ENCODE peak calls at places on chromosomes 13 and 19, in five cellular contexts. X is tibial nerve, P is foreskin fibroblast, D is astrocyte of the spinal cord, W is OCI-LY7. F is an unnamed sample.

GRCh38 chr19:34276614-34277013 is 22.3 kb downstream of the GARRE1 start:
- DNase-seq in D (no peak), P (no peak), W (peak; percentile 45), X (no peak), F (no peak)

GRCh38 chr13:58165617-58166016 is 534.1 kb downstream of the PCDH17 start:
- DNase-seq in D (no peak), X (no peak), W (no peak), P (no peak), F (no peak)

GRCh38 chr13:99215466-99215865 is 14.8 kb downstream of the UBAC2 start:
- DNase-seq in W (no peak), X (no peak), P (no peak), D (no peak), F (no peak)

GRCh38 chr13:53501387-53501786 is 472.8 kb downstream of the OLFM4 start:
- DNase-seq in W (no peak), D (no peak), P (no peak), X (no peak), F (no peak)

GRCh38 chr19:38228491-38229439 is 4.7 kb upstream of the DPF1 start:
- DNase-seq in X (no peak), W (no peak), D (no peak), P (no peak), F (no peak)

GRCh38 chr19:47075179-47075811 is 26.9 kb upstream of the TMEM160 start:
- DNase-seq in P (no peak), W (no peak), D (no peak), X (no peak), F (no peak)

GRCh38 chr13:26325876-26326275 is 71.9 kb downstream of the CDK8 start:
- DNase-seq in P (no peak), W (no peak), X (no peak), D (no peak), F (peak; percentile 31)

GRCh38 chr19:42548545-42548944 is 20.3 kb upstream of the CEACAM1 start:
- DNase-seq in X (no peak), W (no peak), D (no peak), P (no peak), F (no peak)

GRCh38 chr13:73603646-73604045 is 530.6 kb downstream of the KLF12 start:
- DNase-seq in W (no peak), P (no peak), D (no peak), X (no peak), F (no peak)

GRCh38 chr13:65966991-65967451 is 1263.1 kb downstream of the PCDH9 start:
- DNase-seq in W (peak; percentile 52), P (no peak), D (peak; percentile 55), X (no peak), F (no peak)

GRCh38 chr13:32212420-32212819 is 102.7 kb downstream of the ZAR1L start:
- DNase-seq in D (peak; percentile 79), W (no peak), P (peak; percentile 69), X (no peak), F (no peak)

GRCh38 chr13:114303700-114304327 is 10.5 kb upstream of the CHAMP1 start:
- DNase-seq in X (no peak), W (no peak), D (no peak), P (no peak), F (no peak)

GRCh38 chr19:3656747-3657394 is 30.3 kb upstream of the CACTIN start:
- DNase-seq in P (no peak), D (no peak), X (no peak), W (no peak), F (no peak)

GRCh38 chr13:55664178-55664577 is 1476.5 kb upstream of the PRR20A start:
- DNase-seq in D (no peak), P (no peak), X (no peak), W (no peak), F (no peak)

GRCh38 chr19:49710372-49710951 is 19.5 kb downstream of the CPT1C start:
- DNase-seq in W (no peak), P (peak; percentile 61), D (peak; percentile 64), X (no peak), F (no peak)

GRCh38 chr13:21719463-21719862 is 48.6 kb downstream of the FGF9 start:
- DNase-seq in P (no peak), D (no peak), W (no peak), X (no peak), F (no peak)

GRCh38 chr13:20964904-20965303 is 62.4 kb upstream of the XPO4 start:
- DNase-seq in X (no peak), W (no peak), P (peak; percentile 35), D (no peak), F (no peak)

GRCh38 chr13:23609414-23610186 is 39.4 kb downstream of the TNFRSF19 start:
- DNase-seq in X (peak; percentile 33), D (peak; percentile 86), W (no peak), P (peak; percentile 75), F (no peak)

GRCh38 chr19:49858591-49858985 is 7.6 kb downstream of the PTOV1 start:
- DNase-seq in W (no peak), D (no peak), P (no peak), X (peak; percentile 14), F (no peak)

GRCh38 chr13:97911311-97912138 is 42.0 kb upstream of the IPO5 start:
- DNase-seq in D (peak; percentile 27), W (peak; percentile 21), X (no peak), P (peak; percentile 43), F (peak; percentile 18)

GRCh38 chr13:59823495-59823894 is 340.2 kb downstream of the DIAPH3 start:
- DNase-seq in X (no peak), P (peak; percentile 70), W (no peak), D (peak; percentile 35), F (no peak)

GRCh38 chr13:99378985-99379734 is 72.0 kb upstream of the GPR183 start:
- DNase-seq in W (peak; percentile 16), X (no peak), D (no peak), P (no peak), F (peak; percentile 9)

GRCh38 chr13:43879323-43880181 is at the start of the genes CCDC122 and LACC1:
- DNase-seq in X (peak; percentile 48), P (peak; percentile 85), D (peak; percentile 79), W (peak; percentile 78), F (peak; percentile 91)

GRCh38 chr13:76754414-76754813 is 131.8 kb downstream of the KCTD12 start:
- DNase-seq in W (no peak), X (no peak), D (peak; percentile 70), P (peak; percentile 25), F (no peak)

GRCh38 chr19:7434391-7434790 is 54.4 kb downstream of the PEX11G start:
- DNase-seq in P (no peak), X (no peak), D (no peak), W (no peak), F (no peak)

GRCh38 chr13:33352520-33352919 is 67.0 kb upstream of the STARD13 start:
- DNase-seq in W (no peak), P (no peak), D (no peak), X (no peak), F (no peak)

GRCh38 chr13:67238277-67238859 is 8.2 kb upstream of the PCDH9 start:
- DNase-seq in D (peak; percentile 65), X (no peak), W (peak; percentile 60), P (no peak), F (peak; percentile 26)

GRCh38 chr13:77868717-77869116 is 49.9 kb downstream of the EDNRB start:
- DNase-seq in D (peak; percentile 12), W (no peak), X (no peak), P (no peak), F (no peak)

GRCh38 chr13:77876176-77876575 is 42.5 kb downstream of the EDNRB start:
- DNase-seq in X (no peak), W (no peak), P (no peak), D (no peak), F (no peak)

GRCh38 chr13:77872995-77873394 is 45.6 kb downstream of the EDNRB start:
- DNase-seq in X (no peak), P (no peak), D (no peak), W (no peak), F (no peak)

GRCh38 chr13:77874406-77874805 is 44.2 kb downstream of the EDNRB start:
- DNase-seq in W (no peak), P (no peak), D (peak; percentile 53), X (no peak), F (no peak)

DNA sequence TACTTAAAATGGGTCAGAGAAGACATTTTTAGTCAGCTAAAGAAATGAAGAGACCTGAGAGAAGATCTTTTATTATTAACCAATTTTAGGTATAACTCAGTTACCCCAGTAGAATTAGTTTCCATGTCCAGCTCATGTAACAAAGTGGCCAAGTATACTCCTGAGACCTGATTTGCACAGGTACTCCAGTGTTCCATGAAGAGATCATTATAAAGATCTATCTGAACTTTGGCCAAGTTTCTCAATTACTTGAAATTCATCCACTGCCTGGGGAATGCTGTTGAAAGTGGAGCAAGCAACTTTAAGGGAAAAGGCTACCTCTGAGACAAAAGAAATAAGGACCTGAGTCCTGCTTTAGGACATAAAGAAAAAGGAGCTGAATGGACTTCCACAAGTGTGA is 47.0 kb downstream of the EDNRB start:
- DNase-seq in D (no peak), W (no peak), X (no peak), P (no peak), F (no peak)
- TF ChIP-seq CTCF in D (no peak), W (no peak), X (no peak), P (no peak), F (no peak)

GRCh38 chr19:51439021-51439465 is 19.2 kb downstream of the SIGLEC8 start:
- DNase-seq in P (no peak), D (no peak), X (no peak), W (peak; percentile 58), F (peak; percentile 65)
- TF ChIP-seq CTCF in P (peak; percentile 22), D (peak; percentile 13), X (no peak), W (peak; percentile 84), F (peak; percentile 45)

DNA sequence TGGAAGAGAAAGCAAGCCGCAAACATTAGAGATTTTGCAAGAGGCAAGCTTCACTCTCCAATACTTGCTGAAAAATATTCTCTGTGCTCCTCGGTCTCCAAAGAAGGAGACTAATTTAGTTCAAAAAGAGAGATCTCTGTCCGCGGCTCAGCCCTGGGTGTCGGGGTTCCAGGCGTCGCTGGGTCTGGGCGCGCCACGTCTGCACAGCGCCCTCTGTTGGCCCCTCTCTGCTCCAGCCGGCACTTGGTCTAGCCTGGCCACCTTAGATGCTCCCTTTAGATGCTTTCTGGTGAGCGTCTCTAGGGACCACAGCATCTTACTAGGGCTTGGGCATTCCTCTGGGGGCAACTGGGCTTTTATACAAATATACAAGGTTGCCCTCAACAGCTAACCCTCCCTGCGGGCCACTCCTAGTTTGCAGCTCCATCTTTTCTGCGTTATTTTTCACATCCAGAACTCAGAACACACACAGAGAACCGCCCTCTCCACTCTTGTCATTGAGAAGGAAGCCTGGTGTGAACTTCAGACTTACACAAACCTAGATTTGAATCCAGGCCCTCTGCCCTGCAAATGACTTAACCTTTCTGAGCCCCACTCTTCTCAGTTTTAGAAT is 78.3 kb downstream of the CYSLTR2 start:
- DNase-seq in D (no peak), X (no peak), W (peak; percentile 33), P (no peak), F (peak; percentile 43)
- TF ChIP-seq CTCF in D (peak; percentile 73), X (peak; percentile 67), W (peak; percentile 81), P (peak; percentile 62), F (peak; percentile 74)

GRCh38 chr19:9768175-9769112 is at the start of gene ZNF846:
- DNase-seq in P (peak; percentile 95), W (peak; percentile 98), X (peak; percentile 76), D (peak; percentile 97), F (peak; percentile 96)
- TF ChIP-seq CTCF in P (no peak), W (no peak), X (no peak), D (no peak), F (no peak)